ENCODE peak calls at places on chromosomes 16 and 17, in four cellular contexts. J is A549, V is HepG2, G is endothelial cell of umbilical vein. D is an unnamed sample.

GRCh38 chr16:75341934-75342811 is 90.7 kb upstream of the BCAR1 start:
- DNase-seq in V (no peak), J (peak; percentile 6), G (peak; percentile 99), D (no peak)

GRCh38 chr17:57948555-57949420 is 6.4 kb downstream of the CUEDC1 start:
- DNase-seq in J (peak; percentile 98), G (peak; percentile 43), V (no peak), D (peak; percentile 63)

GRCh38 chr16:77974883-77975282 is 47.5 kb upstream of the CLEC3A start:
- DNase-seq in J (no peak), G (no peak), V (no peak), D (peak; percentile 44)

GRCh38 chr16:2486645-2487516 is 12.0 kb downstream of the TBC1D24 start:
- DNase-seq in J (no peak), V (no peak), G (no peak), D (peak; percentile 31)

GRCh38 chr16:50645858-50646257 is 35.3 kb downstream of the SNX20 start:
- DNase-seq in J (no peak), V (no peak), G (no peak), D (no peak)

GRCh38 chr17:18009609-18010420 is 29.2 kb downstream of the ATPAF2 start:
- DNase-seq in J (no peak), G (no peak), V (no peak), D (no peak)

GRCh38 chr17:52159810-52160578 is 1.5 kb upstream of the CA10 start:
- DNase-seq in V (no peak), J (no peak), G (no peak), D (no peak)

GRCh38 chr17:75684924-75685323 is 17.8 kb downstream of the SAP30BP start:
- DNase-seq in V (no peak), G (no peak), J (peak; percentile 82), D (no peak)

GRCh38 chr16:11098601-11099377 is 154.4 kb downstream of the CLEC16A start:
- DNase-seq in G (no peak), V (no peak), J (no peak), D (no peak)

GRCh38 chr16:47043200-47043599 is 69.7 kb upstream of the DNAJA2 start:
- DNase-seq in G (no peak), J (no peak), V (no peak), D (no peak)

GRCh38 chr16:47046726-47047602 is 73.5 kb upstream of the DNAJA2 start:
- DNase-seq in V (no peak), J (no peak), G (no peak), D (no peak)

GRCh38 chr16:47045459-47045858 is 72.0 kb upstream of the DNAJA2 start:
- DNase-seq in J (no peak), V (no peak), G (no peak), D (peak; percentile 62)

GRCh38 chr16:47045023-47045422 is 71.5 kb upstream of the DNAJA2 start:
- DNase-seq in V (no peak), J (no peak), G (no peak), D (peak; percentile 38)

GRCh38 chr16:47043970-47044684 is 70.7 kb upstream of the DNAJA2 start:
- DNase-seq in V (no peak), J (no peak), G (no peak), D (no peak)
- TF ChIP-seq MYC in V (no peak), J (no peak), G (no peak), D (no peak)

GRCh38 chr16:64292953-64293352 is 828.9 kb downstream of the CDH11 start:
- DNase-seq in G (no peak), J (no peak), V (no peak), D (no peak)
- TF ChIP-seq MAX in G (no peak), J (no peak), V (no peak), D (no peak)

DNA sequence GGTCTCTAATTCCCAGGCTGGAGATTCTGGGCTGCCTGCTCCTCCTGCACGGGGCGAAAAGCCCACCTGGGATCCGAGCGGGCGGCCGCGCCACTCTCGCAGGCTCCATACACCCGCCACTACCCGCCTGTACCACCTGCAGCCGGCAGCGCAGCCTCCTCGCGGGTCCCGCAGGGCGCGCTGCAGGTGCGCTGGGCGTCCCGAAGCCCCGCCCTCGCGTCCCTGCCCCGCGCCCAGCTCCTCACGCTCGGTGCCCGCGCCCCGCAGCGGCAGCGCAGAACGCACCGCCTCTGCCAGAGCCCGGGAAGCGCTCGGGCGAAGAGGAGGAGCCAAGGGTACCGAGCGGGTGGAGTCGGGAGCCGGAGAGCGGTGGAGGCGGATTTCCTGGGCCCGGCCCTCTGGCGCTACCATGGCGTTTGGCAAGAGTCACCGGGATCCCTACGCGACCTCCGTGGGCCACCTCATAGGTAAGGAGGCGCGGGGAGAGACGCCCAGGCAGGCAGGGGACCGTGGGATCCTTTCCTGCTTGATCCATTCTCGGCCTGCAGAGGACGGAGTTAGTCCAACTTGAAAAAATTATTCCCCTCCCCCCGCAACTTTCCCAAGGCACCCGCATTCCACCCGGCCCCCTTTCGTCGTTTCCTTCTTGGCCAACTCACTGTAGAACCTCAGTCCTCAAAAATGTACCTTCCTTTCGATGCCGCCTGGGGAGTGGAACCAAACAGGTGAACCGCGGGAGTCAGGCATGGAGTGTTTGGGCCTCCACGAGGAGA is at the start of gene TOM1L1:
- DNase-seq in V (peak; percentile 87), J (peak; percentile 85), G (no peak), D (no peak)
- TF ChIP-seq MYC in V (no peak), J (peak; percentile 52), G (no peak), D (no peak)

GRCh38 chr17:3796822-3797170 is 4.2 kb downstream of the ITGAE start:
- DNase-seq in G (no peak), V (no peak), J (no peak), D (no peak)
- TF ChIP-seq MAX in G (no peak), V (no peak), J (no peak), D (no peak)

DNA sequence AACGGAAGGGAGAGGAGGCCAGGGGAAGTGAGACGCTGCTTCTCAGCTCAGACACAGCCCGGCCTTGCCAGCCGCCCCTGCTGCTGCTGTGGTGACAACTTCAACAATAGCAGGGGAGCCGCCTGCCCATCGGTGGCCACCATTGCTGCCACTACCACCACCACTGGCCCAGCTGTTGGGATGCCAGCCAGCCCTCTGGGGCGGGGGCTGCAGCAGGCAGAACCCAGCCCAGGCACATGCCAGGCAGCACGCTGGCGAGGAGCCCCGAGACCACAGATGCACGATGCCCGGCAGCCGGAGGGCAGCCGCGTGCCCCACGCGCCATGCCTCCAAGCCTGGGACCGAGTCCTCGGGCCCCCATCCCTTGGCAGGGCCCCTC is 7.3 kb downstream of the DOK4 start:
- DNase-seq in V (no peak), G (peak; percentile 21), J (no peak), D (no peak)
- TF ChIP-seq MYC in V (no peak), G (no peak), J (no peak), D (no peak)

GRCh38 chr17:36647598-36647997 is 46.2 kb downstream of the MRM1 start:
- DNase-seq in J (no peak), V (no peak), G (no peak), D (peak; percentile 21)
- TF ChIP-seq MAX in J (no peak), V (no peak), G (no peak), D (no peak)

GRCh38 chr16:31480851-31481250 is 2.1 kb upstream of the SLC5A2 start:
- DNase-seq in V (no peak), G (peak; percentile 34), J (no peak), D (no peak)
- TF ChIP-seq MYC in V (no peak), G (no peak), J (no peak), D (no peak)

GRCh38 chr17:41483531-41483930 is 2.6 kb upstream of the KRT35 start:
- DNase-seq in G (no peak), V (no peak), J (no peak), D (no peak)

GRCh38 chr17:41480581-41480980 is 370 bp downstream of the KRT35 start:
- DNase-seq in V (no peak), J (no peak), G (no peak), D (no peak)

GRCh38 chr17:41478240-41478639 is 2.7 kb downstream of the KRT35 start:
- DNase-seq in J (no peak), G (no peak), V (no peak), D (no peak)

GRCh38 chr17:41480136-41480535 is 815 bp downstream of the KRT35 start:
- DNase-seq in V (no peak), G (no peak), J (no peak), D (peak; percentile 38)

GRCh38 chr17:41481051-41481450 is at the start of gene KRT35:
- DNase-seq in V (no peak), G (no peak), J (no peak), D (no peak)
- TF ChIP-seq MAX in V (no peak), G (no peak), J (no peak), D (no peak)